ENCODE peak calls at places on chromosomes 7 and 10, in seven cellular contexts. T is M059J; X is AML-193; U is T-cell; G is activated CD4-positive, CD25-positive, alpha-beta regulatory T cell; N is neural crest cell; Z is NCI-H2029. H is an unnamed sample.

GRCh38 chr7:42671627-42672026 is 240.2 kb downstream of the C7orf25 start:
- DNase-seq in T (peak), X (no peak), U (no peak), G (no peak), N (no peak), Z (no peak), H (no peak)

GRCh38 chr7:42445691-42446090 is 208.7 kb upstream of the GLI3 start:
- DNase-seq in T (no peak), X (no peak), U (no peak), G (no peak), N (no peak), Z (no peak), H (no peak)

GRCh38 chr10:132704008-132704814 is 81.7 kb downstream of the NKX6-2 start:
- DNase-seq in T (no peak), X (no peak), U (no peak), G (no peak), N (no peak), Z (no peak), H (peak)

GRCh38 chr10:96890172-96890513 is 58.0 kb downstream of the LCOR start:
- DNase-seq in T (peak), X (peak), U (no peak), G (no peak), N (no peak), Z (no peak), H (no peak)

GRCh38 chr10:121519411-121519810 is 78.8 kb downstream of the FGFR2 start:
- DNase-seq in T (no peak), X (no peak), U (no peak), G (no peak), N (no peak), Z (no peak), H (no peak)

GRCh38 chr7:43647314-43647691 is 64.4 kb downstream of the STK17A start:
- DNase-seq in T (peak), X (no peak), U (no peak), G (no peak), N (no peak), Z (peak), H (no peak)

GRCh38 chr10:124999433-125000365 is 57.8 kb downstream of the ZRANB1 start:
- DNase-seq in T (no peak), X (no peak), U (no peak), G (no peak), N (no peak), Z (no peak), H (peak)

GRCh38 chr10:73759512-73760115 is 15.4 kb downstream of the SEC24C start:
- DNase-seq in T (no peak), X (no peak), U (peak), G (no peak), N (no peak), Z (peak), H (no peak)

GRCh38 chr10:13587367-13587766 is 602 bp downstream of the PRPF18 start:
- DNase-seq in T (no peak), X (no peak), U (no peak), G (no peak), N (no peak), Z (no peak), H (no peak)

GRCh38 chr10:102352066-102352715 is 43.3 kb upstream of the NFKB2 start:
- DNase-seq in T (peak), X (peak), U (peak), G (peak), N (peak), Z (peak), H (no peak)

GRCh38 chr7:43658718-43659548 is 70.4 kb downstream of the COA1 start:
- DNase-seq in T (peak), X (no peak), U (no peak), G (no peak), N (no peak), Z (no peak), H (no peak)

GRCh38 chr10:117130862-117131389 is 7.1 kb downstream of the VAX1 start:
- DNase-seq in T (no peak), X (no peak), U (no peak), G (no peak), N (no peak), Z (no peak), H (no peak)

GRCh38 chr10:123507298-123507697 is 158.9 kb upstream of the GPR26 start:
- DNase-seq in T (no peak), X (no peak), U (no peak), G (no peak), N (no peak), Z (peak), H (no peak)

GRCh38 chr7:140501941-140502340 is 22.6 kb upstream of the MKRN1 start:
- DNase-seq in T (no peak), X (no peak), U (no peak), G (no peak), N (no peak), Z (no peak), H (no peak)

GRCh38 chr10:122147731-122148130 is 123.4 kb upstream of the BTBD16 start:
- DNase-seq in T (peak), X (no peak), U (no peak), G (no peak), N (no peak), Z (no peak), H (no peak)

GRCh38 chr7:75992083-75992755 is 2.2 kb downstream of the TMEM120A start:
- DNase-seq in T (no peak), X (no peak), U (no peak), G (no peak), N (no peak), Z (no peak), H (no peak)

GRCh38 chr10:14060320-14061070 is 270.2 kb downstream of the FRMD4A start:
- DNase-seq in T (peak), X (no peak), U (no peak), G (no peak), N (no peak), Z (peak), H (no peak)

GRCh38 chr7:129163875-129164544 is 19.5 kb downstream of the TSPAN33 start:
- DNase-seq in T (peak), X (peak), U (no peak), G (no peak), N (no peak), Z (peak), H (no peak)

GRCh38 chr7:139914306-139914747 is 85.3 kb downstream of the TBXAS1 start:
- DNase-seq in T (peak), X (no peak), U (no peak), G (no peak), N (no peak), Z (no peak), H (no peak)

GRCh38 chr10:124315599-124316270 is 103.0 kb downstream of the OAT start:
- DNase-seq in T (no peak), X (no peak), U (no peak), G (no peak), N (no peak), Z (no peak), H (no peak)

GRCh38 chr7:99919814-99920618 is 686 bp upstream of the TRIM4 start:
- DNase-seq in T (peak), X (no peak), U (no peak), G (no peak), N (no peak), Z (no peak), H (no peak)

GRCh38 chr10:132904169-132904813 is 38.1 kb downstream of the CFAP46 start:
- DNase-seq in T (peak), X (peak), U (no peak), G (no peak), N (peak), Z (peak), H (no peak)

GRCh38 chr10:76403876-76404275 is 972.5 kb downstream of the LRMDA start:
- DNase-seq in T (peak), X (no peak), U (no peak), G (no peak), N (no peak), Z (no peak), H (no peak)